ENCODE peak calls at places on chromosomes 4 and X, in five cellular contexts. I is HFF-Myc, W is NT2/D1, O is GM23248, N is epithelial cell of esophagus. Z is an unnamed sample.

GRCh38 chrX:65582450-65583082 is 48.0 kb upstream of the LAS1L start:
- DNase-seq in I (no peak), N (no peak), O (no peak), W (no peak), Z (no peak)

GRCh38 chr4:47642985-47643745 is 158.1 kb downstream of the ATP10D start:
- DNase-seq in I (no peak), O (no peak), W (no peak), N (no peak), Z (no peak)

GRCh38 chrX:12794654-12795053 is 3.4 kb downstream of the PRPS2 start:
- DNase-seq in O (no peak), N (no peak), W (no peak), I (no peak), Z (no peak)

GRCh38 chrX:68249401-68249831 is 183.9 kb downstream of the OPHN1 start:
- DNase-seq in W (no peak), N (no peak), I (no peak), O (no peak), Z (no peak)

GRCh38 chr4:3869661-3870566 is 103.7 kb downstream of the ADRA2C start:
- DNase-seq in N (no peak), O (peak), I (no peak), W (no peak), Z (peak)

GRCh38 chr4:84019626-84020025 is 479.5 kb downstream of the NKX6-1 start:
- DNase-seq in I (no peak), N (no peak), O (no peak), W (no peak), Z (no peak)

GRCh38 chr4:182142146-182143085 is 100.8 kb upstream of the TENM3 start:
- DNase-seq in N (peak), W (no peak), I (no peak), O (peak), Z (no peak)

GRCh38 chr4:126530996-126531585 is 1101.7 kb upstream of the INTU start:
- DNase-seq in O (no peak), N (no peak), I (no peak), W (no peak), Z (no peak)

GRCh38 chr4:111127842-111128241 is 505.0 kb upstream of the PITX2 start:
- DNase-seq in N (no peak), O (no peak), W (no peak), I (no peak), Z (no peak)

DNA sequence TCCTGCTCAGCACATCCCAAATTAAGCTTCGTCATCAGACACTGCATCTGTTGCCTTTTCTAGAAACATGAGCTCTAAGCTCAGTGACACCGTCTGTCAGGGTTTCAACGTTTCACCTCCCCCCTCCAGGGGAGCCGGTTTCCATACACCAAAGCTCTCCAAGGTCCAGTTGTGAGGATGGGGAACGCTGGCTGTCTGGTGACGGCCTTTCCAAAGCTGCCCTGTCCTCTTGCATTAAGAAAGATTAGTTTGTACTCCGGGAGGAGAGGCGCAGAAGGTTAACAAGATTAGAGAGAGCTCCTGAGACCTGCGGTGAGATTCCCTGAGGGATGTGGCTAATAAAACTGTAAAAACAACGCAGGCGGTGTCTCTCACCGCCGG is 43.2 kb downstream of the ASMT start:
- DNase-seq in N (no peak), I (no peak), O (no peak), W (no peak), Z (no peak)
- H3K4me3 ChIP-seq in N (peak), I (peak), O (no peak), W (no peak), Z (no peak)

GRCh38 chr4:40909363-40909876 is 159.7 kb downstream of the NSUN7 start:
- DNase-seq in W (no peak), I (peak), N (peak), O (peak), Z (no peak)
- H3K4me3 ChIP-seq in W (no peak), I (no peak), N (no peak), O (peak), Z (no peak)

GRCh38 chrX:119503484-119503861 is 35.2 kb downstream of the SLC25A5 start:
- DNase-seq in I (no peak), W (no peak), N (peak), O (peak), Z (no peak)
- H3K4me3 ChIP-seq in I (no peak), W (no peak), N (no peak), O (no peak), Z (no peak)

DNA sequence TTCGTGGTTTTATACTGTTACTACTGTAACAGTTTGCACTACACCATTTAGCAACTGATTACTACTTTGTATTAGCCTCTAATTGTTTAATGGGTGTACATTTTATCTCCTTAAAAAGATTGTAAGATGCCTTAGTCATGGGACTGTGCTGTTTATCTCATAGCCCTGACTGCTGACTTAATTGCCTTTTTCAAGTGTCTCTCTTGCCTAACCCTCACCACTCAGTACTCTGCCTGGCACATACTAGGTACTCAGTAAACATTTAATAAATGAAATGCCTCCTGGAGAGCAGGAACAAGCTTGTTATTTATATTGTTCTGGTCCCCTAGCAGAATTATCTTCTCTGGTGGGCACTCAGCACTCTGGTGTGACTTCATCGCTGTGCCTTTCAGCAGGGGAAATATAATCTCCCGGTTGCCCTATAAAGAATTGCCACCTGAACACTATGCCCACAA is 1.7 kb upstream of the STIM2 start:
- DNase-seq in I (no peak), O (no peak), W (no peak), N (peak), Z (no peak)
- H3K4me3 ChIP-seq in I (peak), O (peak), W (no peak), N (peak), Z (peak)

GRCh38 chrX:9466115-9466495 is 1.2 kb downstream of the TBL1X start:
- DNase-seq in O (peak), I (no peak), N (peak), W (no peak), Z (peak)
- H3K4me3 ChIP-seq in O (peak), I (peak), N (peak), W (peak), Z (peak)

DNA sequence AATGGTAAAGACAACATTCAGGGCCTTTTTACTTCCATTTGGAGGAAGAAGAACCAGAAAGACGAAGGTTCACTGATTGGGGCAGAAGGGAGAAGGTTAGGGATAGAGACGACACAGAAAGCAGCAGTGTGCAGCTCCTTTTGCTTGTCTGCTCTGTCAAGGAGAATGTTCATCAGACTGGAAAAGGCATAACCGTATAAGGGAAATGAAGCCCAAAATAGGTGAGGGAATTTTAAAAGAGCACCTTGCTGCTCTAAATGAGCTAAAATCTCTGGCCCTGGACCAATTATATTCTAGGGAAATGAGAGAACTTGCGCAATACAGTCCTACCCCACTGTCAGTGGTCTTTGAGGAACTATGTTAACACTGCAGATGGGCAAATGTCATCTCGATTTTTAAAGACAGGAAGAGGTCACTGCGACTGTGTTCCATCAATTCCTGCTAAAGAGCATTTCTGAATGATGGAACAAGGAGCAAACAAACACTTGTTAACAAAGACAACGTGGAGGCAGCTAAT is 909.8 kb upstream of the FTHL17 start:
- DNase-seq in O (no peak), I (no peak), W (no peak), N (no peak), Z (no peak)
- H3K4me3 ChIP-seq in O (no peak), I (no peak), W (no peak), N (no peak), Z (no peak)

GRCh38 chrX:132480581-132481203 is 8.1 kb downstream of the MBNL3 start:
- DNase-seq in W (no peak), O (peak), I (peak), N (peak), Z (peak)

GRCh38 chrX:132482632-132483031 is 6.2 kb downstream of the MBNL3 start:
- DNase-seq in W (no peak), I (no peak), O (no peak), N (no peak), Z (peak)

GRCh38 chrX:132481449-132481848 is 7.4 kb downstream of the MBNL3 start:
- DNase-seq in O (no peak), N (no peak), W (no peak), I (no peak), Z (no peak)

GRCh38 chrX:132483951-132484350 is 4.9 kb downstream of the MBNL3 start:
- DNase-seq in O (no peak), I (no peak), W (no peak), N (no peak), Z (no peak)

DNA sequence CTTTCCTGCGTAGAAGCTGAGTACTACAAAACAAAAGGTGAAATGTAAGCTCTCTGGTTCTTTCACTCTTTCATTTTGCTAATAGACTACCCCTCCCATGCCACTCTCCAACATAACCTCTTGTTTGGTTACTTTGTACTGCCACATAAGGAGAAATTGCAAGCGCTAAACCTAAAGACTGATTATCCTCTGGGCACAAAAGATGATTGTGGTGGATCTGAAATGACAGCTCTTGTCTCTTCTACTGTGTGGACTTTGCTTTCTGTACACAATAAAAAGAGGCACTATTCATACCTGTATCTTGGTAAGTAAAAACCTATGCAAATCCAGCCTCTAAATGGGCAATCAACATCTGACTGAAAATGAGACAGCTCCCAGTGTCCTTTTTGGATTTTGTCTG is 5.3 kb downstream of the MBNL3 start:
- DNase-seq in W (no peak), I (no peak), N (no peak), O (no peak), Z (no peak)
- H3K4me3 ChIP-seq in W (no peak), I (no peak), N (no peak), O (no peak), Z (no peak)

GRCh38 chr4:158179465-158179864 is 6.6 kb upstream of the GASK1B start:
- DNase-seq in O (no peak), I (no peak), N (no peak), W (no peak), Z (no peak)

GRCh38 chr4:158176776-158177175 is 4.0 kb upstream of the GASK1B start:
- DNase-seq in W (no peak), I (no peak), N (peak), O (no peak), Z (no peak)

GRCh38 chr4:158181906-158182305 is 9.1 kb upstream of the GASK1B start:
- DNase-seq in I (no peak), O (no peak), N (no peak), W (no peak), Z (no peak)

GRCh38 chr4:158186815-158187214 is 14.0 kb upstream of the GASK1B start:
- DNase-seq in N (no peak), O (no peak), I (no peak), W (no peak), Z (no peak)

DNA sequence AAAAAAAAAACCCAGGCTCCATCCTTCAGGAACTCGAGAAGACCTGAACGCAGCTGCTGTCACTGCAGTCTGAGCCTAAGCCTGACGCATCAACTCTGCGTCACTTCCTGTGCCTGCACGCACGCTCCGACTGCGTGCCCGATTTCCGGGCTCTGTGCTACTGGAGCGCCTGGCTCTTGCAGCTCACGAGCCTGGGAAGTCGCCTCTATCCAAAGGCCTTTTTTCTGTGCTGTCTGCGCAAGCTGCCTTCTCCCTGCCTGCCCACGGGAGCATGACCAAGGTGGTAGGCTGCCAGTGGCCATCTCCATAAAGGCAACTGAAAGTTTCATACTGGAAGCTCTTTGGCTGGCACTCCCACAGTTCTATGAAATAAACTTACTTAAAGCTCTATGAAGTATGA is 9.9 kb upstream of the GASK1B start:
- DNase-seq in N (no peak), I (no peak), O (peak), W (no peak), Z (no peak)
- H3K4me3 ChIP-seq in N (no peak), I (no peak), O (peak), W (no peak), Z (no peak)

DNA sequence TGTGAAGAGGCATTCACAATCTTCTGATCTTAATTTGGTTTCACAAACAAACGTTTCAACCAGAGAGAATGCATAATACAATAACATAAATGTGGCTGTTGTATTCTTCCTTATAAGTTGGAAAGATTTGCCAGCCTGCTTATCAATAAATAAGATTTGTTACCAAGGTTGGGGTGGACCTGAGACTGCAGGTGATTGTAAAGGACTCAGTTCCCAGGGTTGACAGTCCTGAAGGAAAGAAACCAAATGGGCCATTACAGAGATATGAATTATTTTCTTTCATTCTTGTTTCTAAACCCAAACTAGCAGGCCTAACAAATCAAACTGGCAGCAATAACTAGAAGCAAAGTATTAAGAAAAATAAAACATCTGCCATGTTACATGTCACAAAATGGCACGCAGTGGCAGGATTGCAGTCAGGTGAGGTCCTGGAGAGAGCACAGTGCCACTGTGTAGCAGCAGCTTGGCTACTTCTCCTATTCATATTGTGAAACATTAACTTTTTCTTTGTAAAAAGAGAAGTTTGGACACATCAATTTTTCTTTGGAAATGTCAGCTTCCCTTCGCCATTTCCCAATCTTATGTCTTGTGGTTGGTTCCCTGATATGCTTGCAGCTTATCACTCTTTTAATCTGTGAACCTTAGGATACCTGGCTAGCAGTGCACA is 133.8 kb upstream of the EMCN start:
- DNase-seq in I (no peak), O (no peak), N (no peak), W (no peak), Z (no peak)
- H3K4me3 ChIP-seq in I (no peak), O (no peak), N (no peak), W (no peak), Z (no peak)

Z was measured in HAP-1.